ENCODE peak calls at places on chromosomes 12 and 14, in six cellular contexts. One of them, this sample, is unnamed.

GRCh38 chr12:110312581-110313360 is 31.7 kb downstream of the ATP2A2 start:
- DNase-seq in GM12878: no peak
- DNase-seq in WTC11: no peak
- DNase-seq in K562: no peak
- DNase-seq in HepG2: no peak
- DNase-seq in H1: peak; percentile 14
- DNase-seq in this sample: no peak

GRCh38 chr12:3615862-3616261 is 124.9 kb downstream of the PRMT8 start:
- DNase-seq in HepG2: no peak
- DNase-seq in GM12878: no peak
- DNase-seq in K562: no peak
- DNase-seq in WTC11: no peak
- DNase-seq in H1: no peak
- DNase-seq in this sample: no peak

GRCh38 chr12:65878540-65878939 is 54.3 kb downstream of the HMGA2 start:
- DNase-seq in H1: no peak
- DNase-seq in WTC11: peak; percentile 40
- DNase-seq in GM12878: no peak
- DNase-seq in K562: no peak
- DNase-seq in HepG2: no peak
- DNase-seq in this sample: no peak

GRCh38 chr14:33908540-33909223 is 42.2 kb downstream of the EGLN3 start:
- DNase-seq in K562: no peak
- DNase-seq in GM12878: no peak
- DNase-seq in HepG2: peak; percentile 50
- DNase-seq in WTC11: peak; percentile 26
- DNase-seq in H1: no peak
- DNase-seq in this sample: no peak

GRCh38 chr14:75234173-75234855 is 44.3 kb upstream of the FOS start:
- DNase-seq in WTC11: no peak
- DNase-seq in HepG2: peak; percentile 31
- DNase-seq in K562: peak; percentile 72
- DNase-seq in H1: no peak
- DNase-seq in GM12878: no peak
- DNase-seq in this sample: peak; percentile 38

GRCh38 chr12:49847161-49847560 is 4.3 kb upstream of the BCDIN3D start:
- DNase-seq in GM12878: no peak
- DNase-seq in WTC11: no peak
- DNase-seq in K562: no peak
- DNase-seq in H1: no peak
- DNase-seq in HepG2: no peak
- DNase-seq in this sample: no peak

GRCh38 chr12:12032260-12032761 is 38.4 kb upstream of the BCL2L14 start:
- DNase-seq in K562: no peak
- DNase-seq in HepG2: no peak
- DNase-seq in GM12878: no peak
- DNase-seq in WTC11: no peak
- DNase-seq in H1: peak; percentile 41
- DNase-seq in this sample: no peak

GRCh38 chr12:52036587-52037171 is 14.6 kb upstream of the NR4A1 start:
- DNase-seq in GM12878: no peak
- DNase-seq in K562: peak; percentile 81
- DNase-seq in HepG2: no peak
- DNase-seq in H1: peak; percentile 78
- DNase-seq in WTC11: peak; percentile 78
- DNase-seq in this sample: no peak

GRCh38 chr12:108327621-108328371 is 11.3 kb downstream of the CMKLR1 start:
- DNase-seq in HepG2: no peak
- DNase-seq in GM12878: no peak
- DNase-seq in WTC11: no peak
- DNase-seq in K562: no peak
- DNase-seq in H1: no peak
- DNase-seq in this sample: no peak

GRCh38 chr14:77204457-77204796 is 22.8 kb downstream of the TMEM63C start:
- DNase-seq in GM12878: no peak
- DNase-seq in K562: no peak
- DNase-seq in WTC11: no peak
- DNase-seq in HepG2: no peak
- DNase-seq in H1: no peak
- DNase-seq in this sample: no peak

GRCh38 chr14:76715927-76716200 is 45.4 kb upstream of the VASH1 start:
- DNase-seq in WTC11: no peak
- DNase-seq in HepG2: no peak
- DNase-seq in K562: no peak
- DNase-seq in H1: peak; percentile 13
- DNase-seq in GM12878: no peak
- DNase-seq in this sample: no peak

GRCh38 chr14:75831455-75831854 is 150.3 kb downstream of the TGFB3 start:
- DNase-seq in WTC11: no peak
- DNase-seq in HepG2: peak; percentile 27
- DNase-seq in GM12878: no peak
- DNase-seq in H1: no peak
- DNase-seq in K562: peak; percentile 85
- DNase-seq in this sample: no peak

GRCh38 chr12:88562846-88563582 is 17.3 kb downstream of the KITLG start:
- DNase-seq in HepG2: no peak
- DNase-seq in H1: no peak
- DNase-seq in K562: no peak
- DNase-seq in GM12878: no peak
- DNase-seq in WTC11: no peak
- DNase-seq in this sample: no peak

GRCh38 chr12:68954811-68955210 is 21.8 kb upstream of the CPM start:
- DNase-seq in HepG2: no peak
- DNase-seq in WTC11: no peak
- DNase-seq in GM12878: no peak
- DNase-seq in H1: no peak
- DNase-seq in K562: no peak
- DNase-seq in this sample: no peak

GRCh38 chr14:63452796-63453195 is 90.4 kb downstream of the PPP2R5E start:
- DNase-seq in WTC11: no peak
- DNase-seq in K562: no peak
- DNase-seq in GM12878: no peak
- DNase-seq in HepG2: no peak
- DNase-seq in H1: no peak
- DNase-seq in this sample: no peak

GRCh38 chr12:69901141-69901900 is 76.3 kb downstream of the MYRFL start:
- DNase-seq in WTC11: no peak
- DNase-seq in H1: no peak
- DNase-seq in HepG2: no peak
- DNase-seq in GM12878: no peak
- DNase-seq in K562: no peak
- DNase-seq in this sample: no peak

GRCh38 chr12:46950116-46950515 is 124.3 kb upstream of the SLC38A4 start:
- DNase-seq in H1: no peak
- DNase-seq in K562: no peak
- DNase-seq in HepG2: no peak
- DNase-seq in WTC11: no peak
- DNase-seq in GM12878: no peak
- DNase-seq in this sample: no peak

GRCh38 chr12:55809274-55809673 is 8.2 kb downstream of the SARNP start:
- DNase-seq in K562: no peak
- DNase-seq in H1: no peak
- DNase-seq in HepG2: no peak
- DNase-seq in GM12878: no peak
- DNase-seq in WTC11: no peak
- DNase-seq in this sample: no peak

GRCh38 chr12:107565551-107565950 is 120.0 kb upstream of the PWP1 start:
- DNase-seq in HepG2: no peak
- DNase-seq in K562: no peak
- DNase-seq in H1: no peak
- DNase-seq in WTC11: no peak
- DNase-seq in GM12878: no peak
- DNase-seq in this sample: no peak

GRCh38 chr14:24135834-24136683 is at the start of gene PSME1:
- DNase-seq in HepG2: peak; percentile 93
- DNase-seq in GM12878: peak; percentile 75
- DNase-seq in H1: peak; percentile 94
- DNase-seq in WTC11: peak; percentile 93
- DNase-seq in K562: peak; percentile 91
- DNase-seq in this sample: peak; percentile 71

GRCh38 chr14:32509632-32510187 is 180.6 kb downstream of the AKAP6 start:
- DNase-seq in H1: no peak
- DNase-seq in GM12878: no peak
- DNase-seq in WTC11: no peak
- DNase-seq in K562: no peak
- DNase-seq in HepG2: peak; percentile 50
- DNase-seq in this sample: no peak

GRCh38 chr12:11672361-11672760 is 22.9 kb downstream of the ETV6 start:
- DNase-seq in HepG2: no peak
- DNase-seq in H1: no peak
- DNase-seq in GM12878: no peak
- DNase-seq in K562: no peak
- DNase-seq in WTC11: no peak
- DNase-seq in this sample: no peak

DNA sequence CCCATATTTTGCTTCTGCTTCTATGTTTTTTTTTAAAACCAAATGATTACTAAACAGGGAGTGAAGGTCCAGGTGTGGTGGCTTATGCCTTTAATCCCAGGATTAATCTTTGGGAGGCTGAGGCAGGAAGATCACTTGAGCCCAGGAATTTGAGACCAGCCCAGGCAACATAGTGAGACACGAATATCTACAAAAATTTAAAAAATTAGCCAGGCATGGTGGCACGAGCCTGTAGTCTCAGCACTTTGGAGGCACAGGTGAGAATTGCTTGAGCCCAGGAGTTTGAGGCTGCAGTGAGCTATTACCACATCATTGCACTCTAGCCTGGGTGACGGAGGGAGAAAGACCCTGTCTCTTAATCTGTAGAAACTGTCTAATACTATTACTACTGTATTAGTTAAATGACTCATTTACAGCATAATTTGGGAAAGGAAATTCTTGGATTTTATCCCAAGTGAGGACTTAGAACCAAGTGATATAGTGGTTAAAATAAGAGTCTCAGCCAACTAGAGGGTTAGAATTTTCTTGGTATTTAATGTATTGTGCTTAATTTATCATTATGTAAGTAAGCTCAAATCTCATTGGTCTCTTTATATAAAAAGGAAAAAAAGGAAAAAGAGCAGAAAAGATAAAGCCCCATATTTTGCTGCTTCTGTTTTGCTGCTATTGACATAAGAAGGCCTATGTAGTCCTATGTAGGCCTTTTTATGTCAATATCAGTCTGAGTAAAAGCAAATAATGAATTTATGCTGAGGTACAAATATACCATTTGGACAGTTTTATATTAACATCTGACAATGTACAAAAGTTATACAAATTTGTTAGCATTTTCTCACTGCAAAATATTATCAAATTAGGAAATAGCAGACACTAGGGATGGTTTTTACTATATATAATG is 163.4 kb downstream of the RAD51B start:
- DNase-seq in GM12878: no peak
- DNase-seq in WTC11: no peak
- DNase-seq in H1: no peak
- DNase-seq in HepG2: no peak
- DNase-seq in K562: no peak
- DNase-seq in this sample: no peak
- TF ChIP-seq SP1 in GM12878: no peak
- TF ChIP-seq SP1 in WTC11: no peak
- TF ChIP-seq SP1 in H1: no peak
- TF ChIP-seq SP1 in HepG2: no peak
- TF ChIP-seq SP1 in K562: no peak
- TF ChIP-seq SP1 in this sample: no peak

GRCh38 chr14:23052182-23052623 is 5.1 kb downstream of the CDH24 start:
- DNase-seq in K562: peak; percentile 58
- DNase-seq in HepG2: peak; percentile 65
- DNase-seq in GM12878: no peak
- DNase-seq in WTC11: peak; percentile 68
- DNase-seq in H1: peak; percentile 62
- DNase-seq in this sample: no peak
- TF ChIP-seq MAX in K562: no peak
- TF ChIP-seq MAX in HepG2: no peak
- TF ChIP-seq MAX in GM12878: no peak
- TF ChIP-seq MAX in WTC11: no peak
- TF ChIP-seq MAX in H1: no peak
- TF ChIP-seq MAX in this sample: no peak

GRCh38 chr12:123129651-123130050 is 21.2 kb downstream of the PITPNM2 start:
- DNase-seq in HepG2: no peak
- DNase-seq in GM12878: no peak
- DNase-seq in WTC11: no peak
- DNase-seq in H1: no peak
- DNase-seq in K562: no peak
- DNase-seq in this sample: no peak

GRCh38 chr12:123132951-123133619 is 17.8 kb downstream of the PITPNM2 start:
- DNase-seq in GM12878: no peak
- DNase-seq in HepG2: no peak
- DNase-seq in WTC11: no peak
- DNase-seq in K562: no peak
- DNase-seq in H1: no peak
- DNase-seq in this sample: no peak

GRCh38 chr12:123133701-123134100 is 17.2 kb downstream of the PITPNM2 start:
- DNase-seq in GM12878: no peak
- DNase-seq in WTC11: no peak
- DNase-seq in K562: no peak
- DNase-seq in H1: no peak
- DNase-seq in HepG2: no peak
- DNase-seq in this sample: no peak

GRCh38 chr12:123131879-123132402 is 18.9 kb downstream of the PITPNM2 start:
- DNase-seq in GM12878: no peak
- DNase-seq in WTC11: no peak
- DNase-seq in HepG2: no peak
- DNase-seq in K562: no peak
- DNase-seq in H1: no peak
- DNase-seq in this sample: no peak

GRCh38 chr12:123131291-123131831 is 19.5 kb downstream of the PITPNM2 start:
- DNase-seq in WTC11: no peak
- DNase-seq in GM12878: no peak
- DNase-seq in H1: no peak
- DNase-seq in HepG2: no peak
- DNase-seq in K562: no peak
- DNase-seq in this sample: no peak
- TF ChIP-seq SP1 in WTC11: no peak
- TF ChIP-seq SP1 in GM12878: no peak
- TF ChIP-seq SP1 in H1: no peak
- TF ChIP-seq SP1 in HepG2: no peak
- TF ChIP-seq SP1 in K562: no peak
- TF ChIP-seq SP1 in this sample: no peak

DNA sequence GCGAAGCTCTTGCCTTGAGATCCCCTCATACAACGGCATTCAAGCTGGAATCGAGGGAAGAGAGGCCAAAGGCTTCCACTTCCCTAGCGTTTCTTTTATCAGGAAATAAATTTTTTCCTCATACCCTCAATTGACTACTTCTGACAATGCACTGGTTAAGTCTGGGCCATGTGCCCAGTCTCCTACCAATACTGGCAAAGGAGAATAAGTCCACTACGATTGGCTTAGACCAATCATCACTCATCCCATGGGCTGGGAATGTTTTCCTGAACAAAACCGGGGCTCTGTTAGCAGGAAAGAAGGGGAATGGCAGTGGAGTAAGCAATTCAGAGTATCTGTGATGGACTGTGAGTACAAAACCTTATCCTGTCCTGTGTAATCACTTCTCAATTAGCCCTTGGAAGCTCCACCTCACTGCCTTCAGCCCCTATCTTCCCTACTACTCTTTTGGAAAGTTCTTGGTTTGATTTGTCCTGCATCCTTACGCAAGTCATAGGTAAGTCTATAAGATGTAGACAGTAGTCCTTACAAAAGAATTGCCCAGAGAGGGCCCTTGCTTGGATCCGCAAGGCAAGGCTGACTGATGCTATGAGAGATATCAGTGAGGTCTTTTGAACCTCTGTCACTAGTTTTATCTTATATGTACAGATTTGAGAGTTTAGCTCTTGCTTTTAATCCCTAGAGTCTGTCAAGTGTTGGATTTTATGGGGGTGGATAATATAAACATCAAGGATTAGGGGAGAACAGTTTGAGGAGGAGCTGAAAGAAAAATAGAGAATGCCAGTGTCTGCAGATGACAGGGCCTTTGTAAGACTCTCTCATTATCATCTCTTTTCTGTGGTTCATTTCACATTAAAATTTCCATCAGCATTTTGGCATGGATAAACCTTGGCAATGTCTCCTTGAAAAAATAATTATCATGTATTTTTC is 36.4 kb upstream of the CDK17 start:
- DNase-seq in H1: no peak
- DNase-seq in K562: no peak
- DNase-seq in WTC11: no peak
- DNase-seq in GM12878: no peak
- DNase-seq in HepG2: no peak
- DNase-seq in this sample: no peak
- TF ChIP-seq MAX in H1: no peak
- TF ChIP-seq MAX in K562: no peak
- TF ChIP-seq MAX in WTC11: no peak
- TF ChIP-seq MAX in GM12878: no peak
- TF ChIP-seq MAX in HepG2: no peak
- TF ChIP-seq MAX in this sample: no peak

This sample was measured in HCT116.